ENCODE peak calls at places on chromosomes 1 and 21, in five cellular contexts. I is NCI-H774, P is iris pigment epithelial cell, U is heart left ventricle, N is fibroblast of mammary gland. Q is an unnamed sample.

GRCh38 chr1:167720965-167721616 is 691 bp upstream of the MPZL1 start:
- DNase-seq in I (no peak), P (peak; percentile 63), U (peak; percentile 44), N (peak; percentile 76), Q (peak; percentile 50)

GRCh38 chr1:119647228-119647733 is 785 bp downstream of the ZNF697 start:
- DNase-seq in I (no peak), P (no peak), U (peak; percentile 26), N (no peak), Q (no peak)

GRCh38 chr1:101257500-101258325 is 20.9 kb downstream of the S1PR1 start:
- DNase-seq in I (no peak), P (no peak), U (no peak), N (no peak), Q (peak; percentile 36)

GRCh38 chr1:229102741-229103480 is 168.0 kb upstream of the RAB4A start:
- DNase-seq in I (no peak), P (no peak), U (no peak), N (peak; percentile 37), Q (no peak)

GRCh38 chr1:202567747-202568146 is 142.5 kb downstream of the SYT2 start:
- DNase-seq in I (no peak), P (peak; percentile 69), U (no peak), N (no peak), Q (no peak)

GRCh38 chr21:45873418-45873817 is 108.2 kb upstream of the COL6A1 start:
- DNase-seq in I (no peak), P (no peak), U (no peak), N (no peak), Q (no peak)

GRCh38 chr1:196450143-196450911 is 157.9 kb downstream of the KCNT2 start:
- DNase-seq in I (no peak), P (peak; percentile 10), U (no peak), N (no peak), Q (no peak)

GRCh38 chr1:167627865-167628641 is 2.0 kb upstream of the RCSD1 start:
- DNase-seq in I (peak; percentile 43), P (no peak), U (no peak), N (no peak), Q (no peak)

GRCh38 chr1:66353207-66353606 is 180.7 kb upstream of the SGIP1 start:
- DNase-seq in I (no peak), P (no peak), U (no peak), N (no peak), Q (no peak)

GRCh38 chr1:203289281-203289981 is 15.9 kb upstream of the BTG2 start:
- DNase-seq in I (no peak), P (no peak), U (peak; percentile 48), N (no peak), Q (peak; percentile 58)

GRCh38 chr1:117146570-117147340 is 25.2 kb upstream of the TRIM45 start:
- DNase-seq in I (peak; percentile 27), P (peak; percentile 92), U (no peak), N (peak; percentile 92), Q (peak; percentile 32)

GRCh38 chr1:78280626-78281025 is 210.1 kb upstream of the PTGFR start:
- DNase-seq in I (no peak), P (no peak), U (no peak), N (peak; percentile 67), Q (no peak)

GRCh38 chr1:111197598-111198289 is 2.7 kb downstream of the DENND2D start:
- DNase-seq in I (no peak), P (peak; percentile 28), U (no peak), N (no peak), Q (no peak)

GRCh38 chr1:82152356-82153281 is 351.9 kb downstream of the ADGRL2 start:
- DNase-seq in I (no peak), P (no peak), U (no peak), N (no peak), Q (no peak)

GRCh38 chr1:51236548-51237312 is 657 bp downstream of the RNF11 start:
- DNase-seq in I (peak; percentile 59), P (peak; percentile 58), U (peak; percentile 44), N (peak; percentile 37), Q (peak; percentile 52)

GRCh38 chr21:39610705-39611104 is 2.0 kb upstream of the B3GALT5 start:
- DNase-seq in I (no peak), P (no peak), U (no peak), N (no peak), Q (no peak)

GRCh38 chr21:44933938-44934260 is 5.9 kb upstream of the SLX9 start:
- DNase-seq in I (no peak), P (no peak), U (no peak), N (no peak), Q (peak; percentile 15)

GRCh38 chr1:168362991-168363390 is 82.3 kb downstream of the TBX19 start:
- DNase-seq in I (no peak), P (no peak), U (no peak), N (no peak), Q (no peak)

GRCh38 chr1:190169311-190170067 is 308.2 kb downstream of the BRINP3 start:
- DNase-seq in I (no peak), P (peak; percentile 88), U (no peak), N (peak; percentile 1), Q (no peak)

GRCh38 chr1:91693542-91693941 is 192.4 kb downstream of the TGFBR3 start:
- DNase-seq in I (no peak), P (peak; percentile 21), U (peak; percentile 60), N (peak; percentile 90), Q (peak; percentile 43)

GRCh38 chr1:230099435-230099834 is 32.4 kb downstream of the GALNT2 start:
- DNase-seq in I (no peak), P (no peak), U (no peak), N (no peak), Q (no peak)

GRCh38 chr1:16503494-16503893 is 10.6 kb downstream of the RNU1-1 start:
- DNase-seq in I (no peak), P (no peak), U (no peak), N (no peak), Q (no peak)

GRCh38 chr1:17236779-17237601 is 11.9 kb upstream of the PADI3 start:
- DNase-seq in I (peak; percentile 57), P (peak; percentile 78), U (peak; percentile 80), N (peak; percentile 78), Q (peak; percentile 88)

GRCh38 chr1:5637171-5637570 is 355.1 kb downstream of the NPHP4 start:
- DNase-seq in I (no peak), P (no peak), U (no peak), N (peak; percentile 3), Q (no peak)

GRCh38 chr1:2276803-2277580 is 48.9 kb downstream of the SKI start:
- DNase-seq in I (no peak), P (peak; percentile 61), U (no peak), N (peak; percentile 77), Q (no peak)

GRCh38 chr1:21261551-21262281 is 28.5 kb downstream of the ECE1 start:
- DNase-seq in I (no peak), P (peak; percentile 96), U (peak; percentile 89), N (peak; percentile 94), Q (peak; percentile 89)

GRCh38 chr1:153483776-153484175 is 23.3 kb upstream of the S100A7 start:
- DNase-seq in I (peak; percentile 91), P (no peak), U (no peak), N (no peak), Q (no peak)

GRCh38 chr1:12275370-12275769 is 45.5 kb downstream of the VPS13D start:
- DNase-seq in I (no peak), P (peak; percentile 51), U (no peak), N (peak; percentile 28), Q (no peak)

GRCh38 chr1:107570768-107571167 is 394.2 kb downstream of the VAV3 start:
- DNase-seq in I (no peak), P (no peak), U (no peak), N (no peak), Q (no peak)

GRCh38 chr1:111052246-111052645 is 87.6 kb downstream of the DRAM2 start:
- DNase-seq in I (no peak), P (peak; percentile 39), U (no peak), N (peak; percentile 2), Q (no peak)

GRCh38 chr1:22875851-22876250 is 96.8 kb downstream of the LACTBL1 start:
- DNase-seq in I (no peak), P (no peak), U (no peak), N (no peak), Q (no peak)

GRCh38 chr1:2437617-2438016 is 25.3 kb upstream of the PEX10 start:
- DNase-seq in I (no peak), P (no peak), U (no peak), N (no peak), Q (no peak)

Q was measured in left cardiac atrium.